ENCODE peak calls at places on chromosome 11, in five cellular contexts. One of them, this sample, is unnamed.

GRCh38 chr11:119673389-119674336 is 55.3 kb downstream of the NECTIN1 start:
- DNase-seq in K562: no peak
- DNase-seq in HepG2: no peak
- DNase-seq in WTC11: no peak
- DNase-seq in A549: no peak
- DNase-seq in this sample: peak

GRCh38 chr11:7300281-7300680 is 48.6 kb downstream of the SYT9 start:
- DNase-seq in WTC11: no peak
- DNase-seq in HepG2: no peak
- DNase-seq in A549: no peak
- DNase-seq in K562: no peak
- DNase-seq in this sample: no peak

GRCh38 chr11:130209128-130209932 is 49.7 kb downstream of the ST14 start:
- DNase-seq in A549: no peak
- DNase-seq in HepG2: no peak
- DNase-seq in WTC11: peak
- DNase-seq in K562: no peak
- DNase-seq in this sample: no peak

GRCh38 chr11:96072592-96072991 is 148.7 kb upstream of the MTMR2 start:
- DNase-seq in K562: no peak
- DNase-seq in A549: no peak
- DNase-seq in WTC11: no peak
- DNase-seq in HepG2: no peak
- DNase-seq in this sample: no peak

GRCh38 chr11:48177661-48178060 is 38.9 kb upstream of the OR4B1 start:
- DNase-seq in WTC11: no peak
- DNase-seq in K562: no peak
- DNase-seq in HepG2: no peak
- DNase-seq in A549: no peak
- DNase-seq in this sample: no peak

GRCh38 chr11:112773256-112773655 is 188.0 kb upstream of the NCAM1 start:
- DNase-seq in A549: no peak
- DNase-seq in HepG2: no peak
- DNase-seq in K562: no peak
- DNase-seq in WTC11: no peak
- DNase-seq in this sample: no peak

GRCh38 chr11:3165152-3165705 is at the start of gene OSBPL5:
- DNase-seq in K562: peak
- DNase-seq in A549: peak
- DNase-seq in HepG2: no peak
- DNase-seq in WTC11: peak
- DNase-seq in this sample: no peak

GRCh38 chr11:133661867-133662266 is 129.6 kb upstream of the OPCML start:
- DNase-seq in K562: no peak
- DNase-seq in HepG2: no peak
- DNase-seq in WTC11: no peak
- DNase-seq in A549: no peak
- DNase-seq in this sample: no peak

GRCh38 chr11:108871152-108871551 is 206.3 kb downstream of the DDX10 start:
- DNase-seq in HepG2: peak
- DNase-seq in A549: no peak
- DNase-seq in WTC11: peak
- DNase-seq in K562: no peak
- DNase-seq in this sample: no peak

DNA sequence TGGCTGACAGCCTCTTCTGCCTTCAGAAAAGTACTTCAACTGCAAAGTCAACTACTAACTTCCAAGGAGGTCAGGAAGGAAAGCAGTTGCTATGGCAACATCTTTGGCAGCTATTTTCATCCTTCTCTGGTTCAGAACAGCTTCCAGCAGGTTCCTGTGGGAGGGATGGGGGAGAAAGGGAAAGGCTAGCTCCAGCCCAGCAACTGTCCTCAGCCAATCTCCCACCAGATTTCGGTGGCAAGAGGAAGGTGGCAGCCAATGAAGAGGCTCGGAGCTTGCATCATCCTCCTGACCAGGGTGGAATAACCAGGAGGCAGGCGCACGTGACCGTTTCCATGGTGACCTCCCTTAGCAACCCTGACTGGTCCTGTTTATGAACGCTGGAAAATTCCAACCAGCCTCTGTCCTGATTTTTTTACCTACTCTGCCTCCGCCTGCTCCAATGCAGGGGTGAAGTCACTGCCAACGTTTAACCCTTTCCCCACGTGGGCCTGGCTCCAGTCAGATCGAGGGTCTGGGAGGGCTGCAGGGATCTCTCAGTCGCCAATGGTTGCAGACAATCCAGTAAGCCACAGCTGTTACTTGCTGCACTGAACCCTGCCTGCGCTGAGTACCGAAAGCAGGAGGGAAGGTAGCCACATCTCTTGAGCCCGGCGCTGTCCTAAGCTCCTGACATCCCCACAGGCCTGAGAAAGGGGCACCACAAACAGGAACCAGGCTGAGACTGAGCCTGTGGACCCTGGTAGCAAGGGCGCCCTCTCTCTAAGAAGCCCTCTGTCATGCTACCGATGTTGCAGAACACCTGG is 11.2 kb upstream of the MALAT1 start:
- DNase-seq in HepG2: peak
- DNase-seq in WTC11: peak
- DNase-seq in K562: peak
- DNase-seq in A549: peak
- DNase-seq in this sample: no peak
- TF ChIP-seq ESRRA in HepG2: peak
- TF ChIP-seq ESRRA in WTC11: no peak
- TF ChIP-seq ESRRA in K562: no peak
- TF ChIP-seq ESRRA in A549: no peak
- TF ChIP-seq ESRRA in this sample: no peak

DNA sequence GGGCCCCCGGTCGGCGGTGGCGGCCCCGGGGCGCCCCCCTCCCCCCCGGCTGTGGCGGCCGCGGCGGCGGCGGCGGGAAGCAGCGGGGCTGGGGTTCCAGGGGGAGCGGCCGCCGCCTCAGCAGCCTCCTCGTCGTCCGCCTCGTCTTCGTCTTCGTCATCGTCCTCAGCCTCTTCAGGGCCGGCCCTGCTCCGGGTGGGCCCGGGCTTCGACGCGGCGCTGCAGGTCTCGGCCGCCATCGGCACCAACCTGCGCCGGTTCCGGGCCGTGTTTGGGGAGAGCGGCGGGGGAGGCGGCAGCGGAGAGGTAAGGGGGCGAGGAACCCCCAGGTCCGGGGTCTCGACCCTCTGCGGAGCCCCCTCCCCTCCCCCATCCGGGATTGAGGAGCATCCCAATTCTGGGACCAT is 350 bp downstream of the KMT2A start:
- DNase-seq in K562: no peak
- DNase-seq in WTC11: peak
- DNase-seq in A549: no peak
- DNase-seq in HepG2: no peak
- DNase-seq in this sample: no peak
- TF ChIP-seq ESRRA in K562: no peak
- TF ChIP-seq ESRRA in WTC11: no peak
- TF ChIP-seq ESRRA in A549: no peak
- TF ChIP-seq ESRRA in HepG2: no peak
- TF ChIP-seq ESRRA in this sample: no peak

GRCh38 chr11:73650400-73650799 is 4.0 kb downstream of the PLEKHB1 start:
- DNase-seq in K562: no peak
- DNase-seq in A549: no peak
- DNase-seq in HepG2: no peak
- DNase-seq in WTC11: no peak
- DNase-seq in this sample: no peak

GRCh38 chr11:73652856-73653559 is 6.6 kb downstream of the PLEKHB1 start:
- DNase-seq in HepG2: peak
- DNase-seq in A549: no peak
- DNase-seq in K562: no peak
- DNase-seq in WTC11: no peak
- DNase-seq in this sample: no peak

GRCh38 chr11:73651661-73652045 is 5.3 kb downstream of the PLEKHB1 start:
- DNase-seq in K562: no peak
- DNase-seq in A549: no peak
- DNase-seq in HepG2: no peak
- DNase-seq in WTC11: no peak
- DNase-seq in this sample: no peak

GRCh38 chr11:73651252-73651651 is 4.9 kb downstream of the PLEKHB1 start:
- DNase-seq in K562: no peak
- DNase-seq in A549: no peak
- DNase-seq in WTC11: no peak
- DNase-seq in HepG2: no peak
- DNase-seq in this sample: no peak

DNA sequence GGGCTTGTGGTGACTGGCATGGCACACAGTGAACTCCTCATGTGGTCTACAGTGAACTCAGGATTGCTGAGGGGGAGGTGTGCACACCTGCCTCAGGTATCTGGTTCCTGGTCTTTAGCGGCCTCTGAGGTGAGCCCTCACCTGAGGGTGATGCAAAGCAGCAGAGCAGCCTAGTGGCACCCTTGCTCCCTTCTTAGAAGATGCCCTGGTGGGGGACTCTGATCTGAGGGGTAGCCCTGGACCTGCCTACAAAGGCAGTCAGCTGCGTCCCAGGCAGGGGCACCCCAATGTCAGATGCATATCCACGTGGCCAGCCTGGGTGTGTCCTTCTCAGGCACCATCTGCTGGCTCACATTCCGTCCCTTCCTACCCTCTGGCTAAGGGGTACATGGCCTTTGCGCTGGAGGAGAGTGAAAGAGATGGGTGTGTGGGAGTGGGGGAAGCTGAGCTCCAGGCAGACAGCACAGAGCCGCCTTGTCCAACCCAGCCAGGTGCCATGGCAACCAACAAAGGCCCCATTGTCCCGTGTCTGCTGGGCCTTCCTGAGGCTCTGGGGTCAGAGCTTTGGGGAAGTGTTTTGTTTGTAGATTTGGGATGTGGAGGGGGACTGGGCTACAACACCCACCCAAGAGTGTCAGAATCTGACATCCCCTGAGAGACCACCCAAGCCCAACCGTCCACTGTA is 5.8 kb downstream of the PLEKHB1 start:
- DNase-seq in K562: no peak
- DNase-seq in WTC11: no peak
- DNase-seq in HepG2: peak
- DNase-seq in A549: no peak
- DNase-seq in this sample: no peak
- TF ChIP-seq ESRRA in K562: no peak
- TF ChIP-seq ESRRA in WTC11: no peak
- TF ChIP-seq ESRRA in HepG2: peak
- TF ChIP-seq ESRRA in A549: no peak
- TF ChIP-seq ESRRA in this sample: no peak

GRCh38 chr11:6298605-6299004 is 21.7 kb downstream of the CAVIN3 start:
- DNase-seq in K562: no peak
- DNase-seq in A549: peak
- DNase-seq in HepG2: peak
- DNase-seq in WTC11: peak
- DNase-seq in this sample: no peak
- TF ChIP-seq ESRRA in K562: no peak
- TF ChIP-seq ESRRA in A549: no peak
- TF ChIP-seq ESRRA in HepG2: no peak
- TF ChIP-seq ESRRA in WTC11: no peak
- TF ChIP-seq ESRRA in this sample: no peak

GRCh38 chr11:18578975-18579598 is 9.4 kb downstream of the UEVLD start:
- DNase-seq in HepG2: peak
- DNase-seq in WTC11: no peak
- DNase-seq in A549: peak
- DNase-seq in K562: no peak
- DNase-seq in this sample: no peak

GRCh38 chr11:18581825-18582224 is 6.7 kb downstream of the UEVLD start:
- DNase-seq in A549: no peak
- DNase-seq in HepG2: no peak
- DNase-seq in WTC11: no peak
- DNase-seq in K562: no peak
- DNase-seq in this sample: no peak
- TF ChIP-seq ESRRA in A549: no peak
- TF ChIP-seq ESRRA in HepG2: no peak
- TF ChIP-seq ESRRA in WTC11: no peak
- TF ChIP-seq ESRRA in K562: no peak
- TF ChIP-seq ESRRA in this sample: no peak

GRCh38 chr11:113877673-113878060 is 2.3 kb upstream of the USP28 start:
- DNase-seq in WTC11: no peak
- DNase-seq in A549: no peak
- DNase-seq in K562: no peak
- DNase-seq in HepG2: no peak
- DNase-seq in this sample: no peak
- TF ChIP-seq ESRRA in WTC11: no peak
- TF ChIP-seq ESRRA in A549: no peak
- TF ChIP-seq ESRRA in K562: no peak
- TF ChIP-seq ESRRA in HepG2: no peak
- TF ChIP-seq ESRRA in this sample: no peak

GRCh38 chr11:18312663-18313420 is 9.1 kb downstream of the HPS5 start:
- DNase-seq in K562: no peak
- DNase-seq in WTC11: no peak
- DNase-seq in A549: no peak
- DNase-seq in HepG2: no peak
- DNase-seq in this sample: no peak

GRCh38 chr11:18314794-18315523 is 7.0 kb downstream of the HPS5 start:
- DNase-seq in WTC11: no peak
- DNase-seq in A549: no peak
- DNase-seq in HepG2: no peak
- DNase-seq in K562: no peak
- DNase-seq in this sample: no peak

GRCh38 chr11:18312012-18312411 is 9.9 kb downstream of the HPS5 start:
- DNase-seq in K562: no peak
- DNase-seq in WTC11: no peak
- DNase-seq in HepG2: no peak
- DNase-seq in A549: no peak
- DNase-seq in this sample: no peak

GRCh38 chr11:18315893-18316292 is 6.0 kb downstream of the HPS5 start:
- DNase-seq in HepG2: no peak
- DNase-seq in K562: no peak
- DNase-seq in WTC11: no peak
- DNase-seq in A549: no peak
- DNase-seq in this sample: no peak

GRCh38 chr11:18313985-18314763 is 7.8 kb downstream of the HPS5 start:
- DNase-seq in K562: no peak
- DNase-seq in A549: no peak
- DNase-seq in WTC11: no peak
- DNase-seq in HepG2: no peak
- DNase-seq in this sample: no peak
- TF ChIP-seq ESRRA in K562: no peak
- TF ChIP-seq ESRRA in A549: no peak
- TF ChIP-seq ESRRA in WTC11: no peak
- TF ChIP-seq ESRRA in HepG2: no peak
- TF ChIP-seq ESRRA in this sample: no peak

GRCh38 chr11:123260511-123261211 is 65.6 kb upstream of the CLMP start:
- DNase-seq in K562: no peak
- DNase-seq in WTC11: no peak
- DNase-seq in A549: no peak
- DNase-seq in HepG2: no peak
- DNase-seq in this sample: no peak
- TF ChIP-seq ESRRA in K562: no peak
- TF ChIP-seq ESRRA in WTC11: no peak
- TF ChIP-seq ESRRA in A549: no peak
- TF ChIP-seq ESRRA in HepG2: no peak
- TF ChIP-seq ESRRA in this sample: no peak

GRCh38 chr11:13944016-13944415 is 18.5 kb upstream of the SPON1 start:
- DNase-seq in WTC11: no peak
- DNase-seq in HepG2: no peak
- DNase-seq in A549: no peak
- DNase-seq in K562: no peak
- DNase-seq in this sample: no peak
- TF ChIP-seq ESRRA in WTC11: no peak
- TF ChIP-seq ESRRA in HepG2: no peak
- TF ChIP-seq ESRRA in A549: no peak
- TF ChIP-seq ESRRA in K562: no peak
- TF ChIP-seq ESRRA in this sample: no peak

GRCh38 chr11:46607516-46607915 is 9.5 kb downstream of the HARBI1 start:
- DNase-seq in WTC11: no peak
- DNase-seq in HepG2: no peak
- DNase-seq in K562: no peak
- DNase-seq in A549: no peak
- DNase-seq in this sample: no peak
- TF ChIP-seq ESRRA in WTC11: no peak
- TF ChIP-seq ESRRA in HepG2: no peak
- TF ChIP-seq ESRRA in K562: no peak
- TF ChIP-seq ESRRA in A549: no peak
- TF ChIP-seq ESRRA in this sample: no peak

This sample was measured in GM12878.